ENCODE peak calls at places on chromosomes 2 and 18, in eight cellular contexts. One of them, this sample, is unnamed.

GRCh38 chr2:9163306-9164111 is 43.1 kb upstream of the ASAP2 start:
- DNase-seq in GM23248: peak; percentile 81
- DNase-seq in nucleus accumbens: no peak
- DNase-seq in kidney epithelial cell: no peak
- DNase-seq in choroid plexus epithelial cell: peak; percentile 52
- DNase-seq in activated effector memory CD4-positive, alpha-beta T cell treated with Interleukin-2 at 50 U/mL for 16 hours: no peak
- DNase-seq in amniotic stem cell: peak; percentile 47
- DNase-seq in NCI-H774: no peak
- DNase-seq in this sample: no peak

GRCh38 chr18:76619342-76620315 is 124.6 kb upstream of the ZNF516 start:
- DNase-seq in NCI-H774: no peak
- DNase-seq in amniotic stem cell: no peak
- DNase-seq in choroid plexus epithelial cell: peak; percentile 82
- DNase-seq in kidney epithelial cell: peak; percentile 65
- DNase-seq in activated effector memory CD4-positive, alpha-beta T cell treated with Interleukin-2 at 50 U/mL for 16 hours: no peak
- DNase-seq in nucleus accumbens: peak; percentile 23
- DNase-seq in GM23248: peak; percentile 76
- DNase-seq in this sample: no peak

GRCh38 chr2:238256594-238257104 is 16.8 kb upstream of the HES6 start:
- DNase-seq in nucleus accumbens: no peak
- DNase-seq in amniotic stem cell: no peak
- DNase-seq in activated effector memory CD4-positive, alpha-beta T cell treated with Interleukin-2 at 50 U/mL for 16 hours: peak; percentile 52
- DNase-seq in kidney epithelial cell: peak; percentile 75
- DNase-seq in GM23248: peak; percentile 70
- DNase-seq in NCI-H774: peak; percentile 88
- DNase-seq in choroid plexus epithelial cell: peak; percentile 84
- DNase-seq in this sample: peak; percentile 76

GRCh38 chr18:49843778-49844625 is 30.7 kb upstream of the ACAA2 start:
- DNase-seq in choroid plexus epithelial cell: no peak
- DNase-seq in kidney epithelial cell: no peak
- DNase-seq in NCI-H774: no peak
- DNase-seq in activated effector memory CD4-positive, alpha-beta T cell treated with Interleukin-2 at 50 U/mL for 16 hours: no peak
- DNase-seq in nucleus accumbens: no peak
- DNase-seq in GM23248: no peak
- DNase-seq in amniotic stem cell: no peak
- DNase-seq in this sample: no peak

GRCh38 chr2:110153416-110153815 is 37.8 kb upstream of the MALL start:
- DNase-seq in amniotic stem cell: no peak
- DNase-seq in kidney epithelial cell: no peak
- DNase-seq in activated effector memory CD4-positive, alpha-beta T cell treated with Interleukin-2 at 50 U/mL for 16 hours: no peak
- DNase-seq in nucleus accumbens: no peak
- DNase-seq in NCI-H774: no peak
- DNase-seq in GM23248: peak; percentile 13
- DNase-seq in choroid plexus epithelial cell: no peak
- DNase-seq in this sample: no peak

GRCh38 chr18:48007955-48008701 is 77.7 kb upstream of the SMAD2 start:
- DNase-seq in kidney epithelial cell: no peak
- DNase-seq in NCI-H774: peak; percentile 64
- DNase-seq in amniotic stem cell: no peak
- DNase-seq in choroid plexus epithelial cell: peak; percentile 54
- DNase-seq in nucleus accumbens: no peak
- DNase-seq in GM23248: peak; percentile 38
- DNase-seq in activated effector memory CD4-positive, alpha-beta T cell treated with Interleukin-2 at 50 U/mL for 16 hours: peak; percentile 11
- DNase-seq in this sample: no peak

GRCh38 chr2:143802242-143802641 is 673.0 kb downstream of the ARHGAP15 start:
- DNase-seq in activated effector memory CD4-positive, alpha-beta T cell treated with Interleukin-2 at 50 U/mL for 16 hours: no peak
- DNase-seq in kidney epithelial cell: no peak
- DNase-seq in amniotic stem cell: no peak
- DNase-seq in nucleus accumbens: no peak
- DNase-seq in NCI-H774: no peak
- DNase-seq in choroid plexus epithelial cell: peak; percentile 38
- DNase-seq in GM23248: peak; percentile 55
- DNase-seq in this sample: no peak

GRCh38 chr2:132715554-132715953 is 45.5 kb upstream of the LYPD1 start:
- DNase-seq in nucleus accumbens: no peak
- DNase-seq in kidney epithelial cell: no peak
- DNase-seq in choroid plexus epithelial cell: no peak
- DNase-seq in NCI-H774: no peak
- DNase-seq in amniotic stem cell: no peak
- DNase-seq in GM23248: no peak
- DNase-seq in activated effector memory CD4-positive, alpha-beta T cell treated with Interleukin-2 at 50 U/mL for 16 hours: no peak
- DNase-seq in this sample: no peak

GRCh38 chr2:64453710-64454315 is at the start of gene LGALSL:
- DNase-seq in choroid plexus epithelial cell: peak; percentile 9
- DNase-seq in GM23248: peak; percentile 63
- DNase-seq in kidney epithelial cell: peak; percentile 7
- DNase-seq in nucleus accumbens: peak; percentile 53
- DNase-seq in NCI-H774: peak; percentile 81
- DNase-seq in activated effector memory CD4-positive, alpha-beta T cell treated with Interleukin-2 at 50 U/mL for 16 hours: no peak
- DNase-seq in amniotic stem cell: peak; percentile 32
- DNase-seq in this sample: no peak

GRCh38 chr2:38959938-38960608 is 70.4 kb downstream of the ARHGEF33 start:
- DNase-seq in amniotic stem cell: no peak
- DNase-seq in nucleus accumbens: peak; percentile 34
- DNase-seq in NCI-H774: no peak
- DNase-seq in GM23248: peak; percentile 96
- DNase-seq in choroid plexus epithelial cell: peak; percentile 88
- DNase-seq in kidney epithelial cell: peak; percentile 47
- DNase-seq in activated effector memory CD4-positive, alpha-beta T cell treated with Interleukin-2 at 50 U/mL for 16 hours: peak; percentile 54
- DNase-seq in this sample: no peak

GRCh38 chr18:26621161-26622026 is 73.0 kb upstream of the KCTD1 start:
- DNase-seq in nucleus accumbens: peak; percentile 1
- DNase-seq in activated effector memory CD4-positive, alpha-beta T cell treated with Interleukin-2 at 50 U/mL for 16 hours: no peak
- DNase-seq in GM23248: peak; percentile 53
- DNase-seq in kidney epithelial cell: no peak
- DNase-seq in NCI-H774: no peak
- DNase-seq in amniotic stem cell: no peak
- DNase-seq in choroid plexus epithelial cell: peak; percentile 71
- DNase-seq in this sample: peak; percentile 31

GRCh38 chr18:48992791-48993555 is 42.2 kb upstream of the SMAD7 start:
- DNase-seq in amniotic stem cell: no peak
- DNase-seq in kidney epithelial cell: no peak
- DNase-seq in activated effector memory CD4-positive, alpha-beta T cell treated with Interleukin-2 at 50 U/mL for 16 hours: no peak
- DNase-seq in nucleus accumbens: no peak
- DNase-seq in NCI-H774: no peak
- DNase-seq in GM23248: no peak
- DNase-seq in choroid plexus epithelial cell: no peak
- DNase-seq in this sample: no peak

GRCh38 chr18:67428148-67428547 is 88.4 kb downstream of the DSEL start:
- DNase-seq in GM23248: peak; percentile 36
- DNase-seq in kidney epithelial cell: no peak
- DNase-seq in choroid plexus epithelial cell: peak; percentile 30
- DNase-seq in nucleus accumbens: no peak
- DNase-seq in NCI-H774: no peak
- DNase-seq in activated effector memory CD4-positive, alpha-beta T cell treated with Interleukin-2 at 50 U/mL for 16 hours: no peak
- DNase-seq in amniotic stem cell: peak; percentile 49
- DNase-seq in this sample: no peak

GRCh38 chr2:167832840-167833239 is 414.6 kb downstream of the STK39 start:
- DNase-seq in choroid plexus epithelial cell: no peak
- DNase-seq in amniotic stem cell: no peak
- DNase-seq in GM23248: no peak
- DNase-seq in NCI-H774: no peak
- DNase-seq in kidney epithelial cell: no peak
- DNase-seq in activated effector memory CD4-positive, alpha-beta T cell treated with Interleukin-2 at 50 U/mL for 16 hours: no peak
- DNase-seq in nucleus accumbens: no peak
- DNase-seq in this sample: no peak

GRCh38 chr18:46563317-46563716 is 93.7 kb downstream of the LOXHD1 start:
- DNase-seq in choroid plexus epithelial cell: peak; percentile 1
- DNase-seq in NCI-H774: no peak
- DNase-seq in activated effector memory CD4-positive, alpha-beta T cell treated with Interleukin-2 at 50 U/mL for 16 hours: no peak
- DNase-seq in amniotic stem cell: no peak
- DNase-seq in kidney epithelial cell: no peak
- DNase-seq in GM23248: no peak
- DNase-seq in nucleus accumbens: no peak
- DNase-seq in this sample: no peak

GRCh38 chr2:208466133-208466919 is 59.7 kb downstream of the PTH2R start:
- DNase-seq in amniotic stem cell: no peak
- DNase-seq in activated effector memory CD4-positive, alpha-beta T cell treated with Interleukin-2 at 50 U/mL for 16 hours: no peak
- DNase-seq in kidney epithelial cell: peak; percentile 5
- DNase-seq in NCI-H774: peak; percentile 43
- DNase-seq in choroid plexus epithelial cell: peak; percentile 42
- DNase-seq in nucleus accumbens: no peak
- DNase-seq in GM23248: peak; percentile 45
- DNase-seq in this sample: peak; percentile 68

GRCh38 chr2:128502638-128503246 is 184.1 kb upstream of the HS6ST1 start:
- DNase-seq in GM23248: no peak
- DNase-seq in amniotic stem cell: no peak
- DNase-seq in kidney epithelial cell: no peak
- DNase-seq in choroid plexus epithelial cell: no peak
- DNase-seq in NCI-H774: no peak
- DNase-seq in activated effector memory CD4-positive, alpha-beta T cell treated with Interleukin-2 at 50 U/mL for 16 hours: no peak
- DNase-seq in nucleus accumbens: no peak
- DNase-seq in this sample: no peak

GRCh38 chr2:240430595-240430994 is 4.9 kb upstream of the GPC1 start:
- DNase-seq in amniotic stem cell: no peak
- DNase-seq in GM23248: no peak
- DNase-seq in choroid plexus epithelial cell: no peak
- DNase-seq in activated effector memory CD4-positive, alpha-beta T cell treated with Interleukin-2 at 50 U/mL for 16 hours: no peak
- DNase-seq in nucleus accumbens: no peak
- DNase-seq in NCI-H774: no peak
- DNase-seq in kidney epithelial cell: no peak
- DNase-seq in this sample: no peak

GRCh38 chr2:233026211-233026813 is 6.2 kb upstream of the NEU2 start:
- DNase-seq in activated effector memory CD4-positive, alpha-beta T cell treated with Interleukin-2 at 50 U/mL for 16 hours: no peak
- DNase-seq in kidney epithelial cell: no peak
- DNase-seq in nucleus accumbens: no peak
- DNase-seq in GM23248: peak; percentile 85
- DNase-seq in choroid plexus epithelial cell: peak; percentile 43
- DNase-seq in NCI-H774: no peak
- DNase-seq in amniotic stem cell: peak; percentile 11
- DNase-seq in this sample: no peak

GRCh38 chr2:107569496-107569895 is 257.2 kb upstream of the RGPD4 start:
- DNase-seq in choroid plexus epithelial cell: no peak
- DNase-seq in nucleus accumbens: no peak
- DNase-seq in NCI-H774: no peak
- DNase-seq in amniotic stem cell: no peak
- DNase-seq in kidney epithelial cell: no peak
- DNase-seq in activated effector memory CD4-positive, alpha-beta T cell treated with Interleukin-2 at 50 U/mL for 16 hours: no peak
- DNase-seq in GM23248: no peak
- DNase-seq in this sample: no peak

GRCh38 chr2:37561615-37562569 is 109.5 kb downstream of the CDC42EP3 start:
- DNase-seq in amniotic stem cell: peak; percentile 69
- DNase-seq in activated effector memory CD4-positive, alpha-beta T cell treated with Interleukin-2 at 50 U/mL for 16 hours: no peak
- DNase-seq in choroid plexus epithelial cell: peak; percentile 96
- DNase-seq in GM23248: peak; percentile 91
- DNase-seq in NCI-H774: no peak
- DNase-seq in kidney epithelial cell: peak; percentile 86
- DNase-seq in nucleus accumbens: no peak
- DNase-seq in this sample: no peak

GRCh38 chr18:79560042-79560860 is 119.4 kb upstream of the CTDP1 start:
- DNase-seq in choroid plexus epithelial cell: no peak
- DNase-seq in NCI-H774: no peak
- DNase-seq in nucleus accumbens: no peak
- DNase-seq in GM23248: no peak
- DNase-seq in activated effector memory CD4-positive, alpha-beta T cell treated with Interleukin-2 at 50 U/mL for 16 hours: no peak
- DNase-seq in amniotic stem cell: no peak
- DNase-seq in kidney epithelial cell: no peak
- DNase-seq in this sample: no peak

GRCh38 chr2:215188078-215188477 is 49.7 kb upstream of the ABCA12 start:
- DNase-seq in GM23248: no peak
- DNase-seq in kidney epithelial cell: no peak
- DNase-seq in activated effector memory CD4-positive, alpha-beta T cell treated with Interleukin-2 at 50 U/mL for 16 hours: no peak
- DNase-seq in choroid plexus epithelial cell: no peak
- DNase-seq in nucleus accumbens: no peak
- DNase-seq in amniotic stem cell: no peak
- DNase-seq in NCI-H774: no peak
- DNase-seq in this sample: no peak

GRCh38 chr18:21912339-21913239 is 172.0 kb downstream of the MIB1 start:
- DNase-seq in choroid plexus epithelial cell: no peak
- DNase-seq in NCI-H774: no peak
- DNase-seq in activated effector memory CD4-positive, alpha-beta T cell treated with Interleukin-2 at 50 U/mL for 16 hours: no peak
- DNase-seq in kidney epithelial cell: no peak
- DNase-seq in GM23248: no peak
- DNase-seq in amniotic stem cell: no peak
- DNase-seq in nucleus accumbens: no peak
- DNase-seq in this sample: no peak

GRCh38 chr2:181106229-181106628 is 125.8 kb downstream of the UBE2E3 start:
- DNase-seq in kidney epithelial cell: no peak
- DNase-seq in activated effector memory CD4-positive, alpha-beta T cell treated with Interleukin-2 at 50 U/mL for 16 hours: no peak
- DNase-seq in choroid plexus epithelial cell: no peak
- DNase-seq in NCI-H774: no peak
- DNase-seq in nucleus accumbens: no peak
- DNase-seq in amniotic stem cell: no peak
- DNase-seq in GM23248: peak; percentile 48
- DNase-seq in this sample: no peak

GRCh38 chr18:76757343-76757742 is 65.0 kb upstream of the ZNF236 start:
- DNase-seq in amniotic stem cell: no peak
- DNase-seq in NCI-H774: no peak
- DNase-seq in activated effector memory CD4-positive, alpha-beta T cell treated with Interleukin-2 at 50 U/mL for 16 hours: no peak
- DNase-seq in choroid plexus epithelial cell: no peak
- DNase-seq in nucleus accumbens: no peak
- DNase-seq in GM23248: peak; percentile 46
- DNase-seq in kidney epithelial cell: no peak
- DNase-seq in this sample: no peak

GRCh38 chr2:160286541-160286940 is 86.5 kb upstream of the ITGB6 start:
- DNase-seq in GM23248: no peak
- DNase-seq in kidney epithelial cell: no peak
- DNase-seq in amniotic stem cell: no peak
- DNase-seq in activated effector memory CD4-positive, alpha-beta T cell treated with Interleukin-2 at 50 U/mL for 16 hours: no peak
- DNase-seq in choroid plexus epithelial cell: no peak
- DNase-seq in NCI-H774: no peak
- DNase-seq in nucleus accumbens: no peak
- DNase-seq in this sample: no peak

GRCh38 chr2:23523651-23524260 is 138.8 kb downstream of the KLHL29 start:
- DNase-seq in kidney epithelial cell: no peak
- DNase-seq in activated effector memory CD4-positive, alpha-beta T cell treated with Interleukin-2 at 50 U/mL for 16 hours: no peak
- DNase-seq in GM23248: peak; percentile 53
- DNase-seq in NCI-H774: no peak
- DNase-seq in amniotic stem cell: no peak
- DNase-seq in nucleus accumbens: no peak
- DNase-seq in choroid plexus epithelial cell: no peak
- DNase-seq in this sample: no peak

GRCh38 chr2:208315081-208315788 is 49.2 kb downstream of the PIKFYVE start:
- DNase-seq in kidney epithelial cell: no peak
- DNase-seq in GM23248: peak; percentile 85
- DNase-seq in choroid plexus epithelial cell: peak; percentile 63
- DNase-seq in NCI-H774: no peak
- DNase-seq in amniotic stem cell: no peak
- DNase-seq in nucleus accumbens: no peak
- DNase-seq in activated effector memory CD4-positive, alpha-beta T cell treated with Interleukin-2 at 50 U/mL for 16 hours: no peak
- DNase-seq in this sample: no peak

GRCh38 chr2:194104687-194105086 is 1552.3 kb upstream of the SLC39A10 start:
- DNase-seq in GM23248: no peak
- DNase-seq in NCI-H774: no peak
- DNase-seq in kidney epithelial cell: no peak
- DNase-seq in choroid plexus epithelial cell: no peak
- DNase-seq in amniotic stem cell: no peak
- DNase-seq in nucleus accumbens: no peak
- DNase-seq in activated effector memory CD4-positive, alpha-beta T cell treated with Interleukin-2 at 50 U/mL for 16 hours: no peak
- DNase-seq in this sample: no peak

GRCh38 chr2:171706152-171706803 is 19.0 kb downstream of the DYNC1I2 start:
- DNase-seq in kidney epithelial cell: no peak
- DNase-seq in nucleus accumbens: no peak
- DNase-seq in GM23248: peak; percentile 56
- DNase-seq in amniotic stem cell: no peak
- DNase-seq in NCI-H774: no peak
- DNase-seq in activated effector memory CD4-positive, alpha-beta T cell treated with Interleukin-2 at 50 U/mL for 16 hours: no peak
- DNase-seq in choroid plexus epithelial cell: peak; percentile 55
- DNase-seq in this sample: no peak

GRCh38 chr2:204135752-204136151 is 199.2 kb downstream of the ICOS start:
- DNase-seq in activated effector memory CD4-positive, alpha-beta T cell treated with Interleukin-2 at 50 U/mL for 16 hours: no peak
- DNase-seq in GM23248: no peak
- DNase-seq in NCI-H774: no peak
- DNase-seq in amniotic stem cell: no peak
- DNase-seq in kidney epithelial cell: no peak
- DNase-seq in choroid plexus epithelial cell: no peak
- DNase-seq in nucleus accumbens: no peak
- DNase-seq in this sample: no peak

GRCh38 chr2:173056705-173057368 is 18.8 kb upstream of the MAP3K20 start:
- DNase-seq in nucleus accumbens: no peak
- DNase-seq in kidney epithelial cell: no peak
- DNase-seq in NCI-H774: no peak
- DNase-seq in activated effector memory CD4-positive, alpha-beta T cell treated with Interleukin-2 at 50 U/mL for 16 hours: no peak
- DNase-seq in amniotic stem cell: no peak
- DNase-seq in GM23248: no peak
- DNase-seq in choroid plexus epithelial cell: no peak
- DNase-seq in this sample: no peak

GRCh38 chr18:46278481-46279465 is 174.6 kb downstream of the HAUS1 start:
- DNase-seq in nucleus accumbens: no peak
- DNase-seq in kidney epithelial cell: no peak
- DNase-seq in choroid plexus epithelial cell: peak; percentile 93
- DNase-seq in amniotic stem cell: no peak
- DNase-seq in activated effector memory CD4-positive, alpha-beta T cell treated with Interleukin-2 at 50 U/mL for 16 hours: no peak
- DNase-seq in GM23248: peak; percentile 39
- DNase-seq in NCI-H774: no peak
- DNase-seq in this sample: no peak